ENCODE peak calls at places on chromosomes 2 and 18, in ten cellular contexts. One of them, this sample, is unnamed. For H3K27me3, the result is how much of the 10 kb centered on the place peaks cover.

GRCh38 chr2:58853420-58853819 is 612.3 kb upstream of the FANCL start:
- DNase-seq in GM23338: peak
- DNase-seq in IMR-90: no peak
- DNase-seq in prostate gland: no peak
- DNase-seq in MM.1S: no peak
- DNase-seq in Panc1: no peak
- DNase-seq in ovary: no peak
- DNase-seq in HCT116: no peak
- DNase-seq in SJCRH30: no peak
- DNase-seq in neural progenitor cell: peak
- DNase-seq in this sample: no peak

GRCh38 chr2:128868686-128869551 is 550.3 kb upstream of the HS6ST1 start:
- DNase-seq in Panc1: no peak
- DNase-seq in SJCRH30: no peak
- DNase-seq in GM23338: no peak
- DNase-seq in neural progenitor cell: no peak
- DNase-seq in prostate gland: no peak
- DNase-seq in ovary: no peak
- DNase-seq in HCT116: no peak
- DNase-seq in MM.1S: no peak
- DNase-seq in IMR-90: no peak
- DNase-seq in this sample: no peak

GRCh38 chr2:152309352-152310214 is 25.4 kb upstream of the FMNL2 start:
- DNase-seq in SJCRH30: no peak
- DNase-seq in neural progenitor cell: no peak
- DNase-seq in ovary: no peak
- DNase-seq in prostate gland: no peak
- DNase-seq in IMR-90: no peak
- DNase-seq in Panc1: no peak
- DNase-seq in GM23338: no peak
- DNase-seq in MM.1S: no peak
- DNase-seq in HCT116: no peak
- DNase-seq in this sample: no peak

GRCh38 chr2:119545754-119546445 is 1.7 kb downstream of the CFAP221 start:
- DNase-seq in neural progenitor cell: no peak
- DNase-seq in MM.1S: no peak
- DNase-seq in SJCRH30: no peak
- DNase-seq in HCT116: no peak
- DNase-seq in GM23338: no peak
- DNase-seq in IMR-90: no peak
- DNase-seq in ovary: no peak
- DNase-seq in Panc1: no peak
- DNase-seq in prostate gland: no peak
- DNase-seq in this sample: no peak

GRCh38 chr2:127901339-127902072 is 15.8 kb upstream of the AMMECR1L start:
- DNase-seq in MM.1S: no peak
- DNase-seq in HCT116: no peak
- DNase-seq in SJCRH30: no peak
- DNase-seq in IMR-90: peak
- DNase-seq in GM23338: no peak
- DNase-seq in ovary: peak
- DNase-seq in neural progenitor cell: no peak
- DNase-seq in prostate gland: no peak
- DNase-seq in Panc1: no peak
- DNase-seq in this sample: peak

GRCh38 chr2:164061129-164061746 is 325.4 kb upstream of the FIGN start:
- DNase-seq in neural progenitor cell: peak
- DNase-seq in prostate gland: no peak
- DNase-seq in Panc1: peak
- DNase-seq in ovary: no peak
- DNase-seq in IMR-90: peak
- DNase-seq in SJCRH30: peak
- DNase-seq in MM.1S: peak
- DNase-seq in GM23338: peak
- DNase-seq in HCT116: peak
- DNase-seq in this sample: no peak

GRCh38 chr18:78830161-78830560 is 149.5 kb upstream of the SALL3 start:
- DNase-seq in GM23338: no peak
- DNase-seq in Panc1: no peak
- DNase-seq in SJCRH30: no peak
- DNase-seq in neural progenitor cell: no peak
- DNase-seq in ovary: no peak
- DNase-seq in MM.1S: no peak
- DNase-seq in HCT116: no peak
- DNase-seq in prostate gland: no peak
- DNase-seq in IMR-90: no peak
- DNase-seq in this sample: no peak

GRCh38 chr2:74869522-74869921 is 35.6 kb downstream of the HK2 start:
- DNase-seq in HCT116: no peak
- DNase-seq in MM.1S: no peak
- DNase-seq in Panc1: no peak
- DNase-seq in GM23338: no peak
- DNase-seq in IMR-90: no peak
- DNase-seq in ovary: no peak
- DNase-seq in SJCRH30: no peak
- DNase-seq in neural progenitor cell: no peak
- DNase-seq in prostate gland: no peak
- DNase-seq in this sample: no peak

GRCh38 chr18:66722671-66723070 is 118.8 kb upstream of the CDH19 start:
- DNase-seq in HCT116: no peak
- DNase-seq in MM.1S: no peak
- DNase-seq in GM23338: no peak
- DNase-seq in IMR-90: no peak
- DNase-seq in ovary: no peak
- DNase-seq in neural progenitor cell: no peak
- DNase-seq in Panc1: no peak
- DNase-seq in SJCRH30: no peak
- DNase-seq in prostate gland: no peak
- DNase-seq in this sample: no peak

DNA sequence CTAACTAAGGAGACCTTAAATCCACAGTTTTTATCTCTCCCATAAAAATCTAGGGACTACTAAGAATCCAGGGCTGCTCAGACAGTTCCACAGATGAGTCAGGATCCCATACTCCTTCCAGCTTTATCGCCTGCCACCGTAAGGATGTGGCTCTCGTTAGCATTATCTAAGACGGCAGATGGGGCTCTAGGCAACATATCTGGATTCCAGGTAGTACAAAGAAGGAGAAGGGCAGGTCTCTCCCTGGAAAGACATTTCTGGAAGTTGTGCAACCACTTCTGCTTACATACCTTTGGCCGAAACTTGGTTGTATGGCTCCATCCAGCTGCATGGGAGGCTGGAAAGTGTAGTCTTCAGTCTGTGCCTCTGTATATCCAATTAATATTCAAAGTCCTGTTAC is 149.4 kb downstream of the SP3 start:
- DNase-seq in MM.1S: no peak
- DNase-seq in HCT116: no peak
- DNase-seq in SJCRH30: no peak
- DNase-seq in neural progenitor cell: no peak
- DNase-seq in ovary: no peak
- DNase-seq in Panc1: no peak
- DNase-seq in GM23338: no peak
- DNase-seq in IMR-90: no peak
- DNase-seq in prostate gland: no peak
- DNase-seq in this sample: no peak
- H3K27me3 ChIP-seq in MM.1S: under half
- H3K27me3 ChIP-seq in HCT116: under half
- H3K27me3 ChIP-seq in SJCRH30: under half
- H3K27me3 ChIP-seq in neural progenitor cell: under half
- H3K27me3 ChIP-seq in ovary: under half
- H3K27me3 ChIP-seq in Panc1: under half
- H3K27me3 ChIP-seq in GM23338: under half
- H3K27me3 ChIP-seq in IMR-90: under half
- H3K27me3 ChIP-seq in prostate gland: under half
- H3K27me3 ChIP-seq in this sample: under half

GRCh38 chr2:241901500-241902351 is 32.2 kb downstream of the RTP5 start:
- DNase-seq in neural progenitor cell: peak
- DNase-seq in Panc1: no peak
- DNase-seq in SJCRH30: no peak
- DNase-seq in HCT116: no peak
- DNase-seq in ovary: no peak
- DNase-seq in IMR-90: no peak
- DNase-seq in MM.1S: no peak
- DNase-seq in prostate gland: peak
- DNase-seq in GM23338: peak
- DNase-seq in this sample: no peak

GRCh38 chr2:241904011-241904718 is 34.6 kb downstream of the RTP5 start:
- DNase-seq in neural progenitor cell: no peak
- DNase-seq in HCT116: no peak
- DNase-seq in Panc1: no peak
- DNase-seq in IMR-90: no peak
- DNase-seq in ovary: no peak
- DNase-seq in prostate gland: no peak
- DNase-seq in MM.1S: no peak
- DNase-seq in GM23338: no peak
- DNase-seq in SJCRH30: no peak
- DNase-seq in this sample: no peak

GRCh38 chr2:241901018-241901380 is 31.5 kb downstream of the RTP5 start:
- DNase-seq in GM23338: no peak
- DNase-seq in ovary: no peak
- DNase-seq in HCT116: no peak
- DNase-seq in prostate gland: no peak
- DNase-seq in neural progenitor cell: no peak
- DNase-seq in SJCRH30: no peak
- DNase-seq in MM.1S: no peak
- DNase-seq in Panc1: no peak
- DNase-seq in IMR-90: no peak
- DNase-seq in this sample: no peak

GRCh38 chr2:241903121-241904010 is 33.8 kb downstream of the RTP5 start:
- DNase-seq in MM.1S: no peak
- DNase-seq in GM23338: no peak
- DNase-seq in SJCRH30: no peak
- DNase-seq in neural progenitor cell: no peak
- DNase-seq in Panc1: no peak
- DNase-seq in IMR-90: no peak
- DNase-seq in HCT116: no peak
- DNase-seq in prostate gland: no peak
- DNase-seq in ovary: no peak
- DNase-seq in this sample: no peak

DNA sequence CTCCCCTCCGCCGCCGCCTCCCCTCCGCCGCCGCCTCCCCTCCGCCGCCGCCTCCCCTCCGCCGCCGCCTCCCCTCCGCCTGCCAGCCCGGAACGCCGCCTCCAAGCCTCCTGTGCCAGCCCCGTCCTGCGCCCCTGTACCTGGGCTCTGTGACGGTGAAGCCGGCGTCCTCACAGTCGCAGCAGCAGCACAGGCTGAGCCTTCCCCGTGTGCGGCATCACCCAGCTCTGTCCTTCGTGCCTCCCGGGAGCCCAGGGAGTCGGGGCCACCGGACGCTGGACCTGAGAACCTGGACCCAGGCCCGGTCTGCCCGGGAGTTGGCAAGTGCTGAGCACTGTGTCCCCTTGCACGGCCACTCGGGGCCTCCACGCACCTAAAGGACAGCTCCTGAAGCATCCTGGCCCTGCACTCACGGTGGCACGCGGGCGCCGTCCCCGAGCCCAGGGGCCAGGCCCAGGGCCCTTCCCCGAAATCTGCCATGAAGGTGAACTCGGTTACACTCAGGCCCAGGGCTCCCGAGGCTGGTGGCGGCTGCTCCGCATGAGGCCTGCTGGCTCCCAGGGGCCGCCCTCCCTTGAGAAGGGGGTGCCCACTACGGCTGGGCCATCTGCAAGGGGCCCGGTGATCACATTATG is 32.9 kb downstream of the RTP5 start:
- DNase-seq in prostate gland: no peak
- DNase-seq in IMR-90: no peak
- DNase-seq in GM23338: peak
- DNase-seq in HCT116: no peak
- DNase-seq in Panc1: no peak
- DNase-seq in SJCRH30: no peak
- DNase-seq in MM.1S: no peak
- DNase-seq in neural progenitor cell: no peak
- DNase-seq in ovary: no peak
- DNase-seq in this sample: no peak
- H3K27ac ChIP-seq in prostate gland: peak
- H3K27ac ChIP-seq in IMR-90: no peak
- H3K27ac ChIP-seq in GM23338: no peak
- H3K27ac ChIP-seq in HCT116: no peak
- H3K27ac ChIP-seq in Panc1: no peak
- H3K27ac ChIP-seq in SJCRH30: no peak
- H3K27ac ChIP-seq in MM.1S: no peak
- H3K27ac ChIP-seq in neural progenitor cell: no peak
- H3K27ac ChIP-seq in ovary: no peak
- H3K27ac ChIP-seq in this sample: no peak

DNA sequence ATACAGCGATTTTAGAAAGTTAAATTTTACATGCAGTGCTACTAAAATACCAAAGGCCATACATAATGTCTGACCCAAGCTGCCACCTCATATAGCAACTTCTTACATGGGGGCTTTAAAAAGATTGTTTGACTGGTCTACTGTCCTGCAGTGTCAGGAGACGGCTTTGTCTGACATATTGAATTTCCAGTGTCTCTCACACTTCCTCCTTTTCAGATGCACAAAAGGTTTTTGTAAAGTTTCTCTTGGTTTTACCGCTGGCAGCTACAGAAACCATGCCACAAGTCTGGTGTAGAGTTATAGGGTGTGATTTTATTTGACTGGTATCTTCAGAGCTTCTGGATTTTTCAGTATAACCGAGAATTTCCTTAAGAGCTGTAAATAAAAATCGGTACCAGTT is 1.1 kb upstream of the ASAP2 start:
- DNase-seq in GM23338: no peak
- DNase-seq in HCT116: no peak
- DNase-seq in MM.1S: no peak
- DNase-seq in IMR-90: no peak
- DNase-seq in neural progenitor cell: no peak
- DNase-seq in prostate gland: no peak
- DNase-seq in Panc1: no peak
- DNase-seq in SJCRH30: peak
- DNase-seq in ovary: no peak
- DNase-seq in this sample: no peak
- H3K27me3 ChIP-seq in GM23338: under half
- H3K27me3 ChIP-seq in HCT116: under half
- H3K27me3 ChIP-seq in MM.1S: under half
- H3K27me3 ChIP-seq in IMR-90: under half
- H3K27me3 ChIP-seq in neural progenitor cell: under half
- H3K27me3 ChIP-seq in prostate gland: under half
- H3K27me3 ChIP-seq in Panc1: under half
- H3K27me3 ChIP-seq in SJCRH30: under half
- H3K27me3 ChIP-seq in ovary: under half
- H3K27me3 ChIP-seq in this sample: under half

GRCh38 chr2:237701033-237701858 is 73.9 kb downstream of the LRRFIP1 start:
- DNase-seq in IMR-90: no peak
- DNase-seq in SJCRH30: no peak
- DNase-seq in ovary: no peak
- DNase-seq in neural progenitor cell: no peak
- DNase-seq in GM23338: peak
- DNase-seq in prostate gland: no peak
- DNase-seq in Panc1: no peak
- DNase-seq in MM.1S: no peak
- DNase-seq in HCT116: no peak
- DNase-seq in this sample: no peak
- H3K27ac ChIP-seq in IMR-90: peak
- H3K27ac ChIP-seq in SJCRH30: peak
- H3K27ac ChIP-seq in ovary: peak
- H3K27ac ChIP-seq in neural progenitor cell: no peak
- H3K27ac ChIP-seq in GM23338: peak
- H3K27ac ChIP-seq in prostate gland: peak
- H3K27ac ChIP-seq in Panc1: peak
- H3K27ac ChIP-seq in MM.1S: peak
- H3K27ac ChIP-seq in HCT116: no peak
- H3K27ac ChIP-seq in this sample: peak